ENCODE peak calls at places on chromosomes 1 and 21, in four cellular contexts. I is transverse colon, X is tibial nerve, S is SK-N-SH. N is an unnamed sample. For H3K4me1, the result is how much of the 10 kb centered on the place peaks cover.

GRCh38 chr1:237799762-237800474 is 90.8 kb downstream of the ZP4 start:
- DNase-seq in I (peak), S (peak), X (no peak), N (no peak)

GRCh38 chr1:156740307-156740678 is 595 bp downstream of the MRPL24 start:
- DNase-seq in S (no peak), X (no peak), I (no peak), N (no peak)

GRCh38 chr1:111750856-111751255 is 4.8 kb upstream of the DDX20 start:
- DNase-seq in I (no peak), X (no peak), S (no peak), N (no peak)

GRCh38 chr1:43707191-43708005 is at the start of gene ST3GAL3:
- DNase-seq in X (peak), S (peak), I (peak), N (peak)

GRCh38 chr1:180230416-180230790 is 339 bp downstream of the LHX4 start:
- DNase-seq in I (no peak), X (no peak), S (no peak), N (no peak)

GRCh38 chr21:46639489-46640386 is 4.3 kb downstream of the PRMT2 start:
- DNase-seq in X (no peak), I (no peak), S (peak), N (no peak)

GRCh38 chr1:232423591-232423990 is 206.3 kb downstream of the SIPA1L2 start:
- DNase-seq in S (no peak), I (no peak), X (no peak), N (no peak)

GRCh38 chr1:243526180-243526579 is 270.3 kb downstream of the SDCCAG8 start:
- DNase-seq in S (no peak), I (no peak), X (no peak), N (no peak)

GRCh38 chr1:177023710-177024109 is 140.8 kb downstream of the ASTN1 start:
- DNase-seq in I (no peak), X (no peak), S (peak), N (no peak)

GRCh38 chr21:34282223-34282622 is 81.6 kb upstream of the KCNE2 start:
- DNase-seq in S (no peak), X (no peak), I (no peak), N (no peak)

GRCh38 chr1:173360478-173361063 is 116.6 kb upstream of the PRDX6 start:
- DNase-seq in I (no peak), S (no peak), X (no peak), N (no peak)

GRCh38 chr1:230976825-230977747 is 1.6 kb downstream of the TTC13 start:
- DNase-seq in X (no peak), S (no peak), I (no peak), N (no peak)

GRCh38 chr1:14996133-14997050 is 157.2 kb upstream of the TMEM51 start:
- DNase-seq in X (no peak), I (no peak), S (peak), N (no peak)

GRCh38 chr1:15948600-15949452 is 27.1 kb downstream of the ZBTB17 start:
- DNase-seq in I (peak), S (no peak), X (peak), N (peak)

GRCh38 chr1:212651521-212651920 is 43.0 kb downstream of the ATF3 start:
- DNase-seq in I (no peak), X (no peak), S (no peak), N (no peak)

GRCh38 chr21:39000496-39000895 is 182.8 kb downstream of the PSMG1 start:
- DNase-seq in X (no peak), S (no peak), I (no peak), N (no peak)
- TF ChIP-seq EP300 in X (peak), S (no peak), I (no peak), N (no peak)

GRCh38 chr21:36922861-36923260 is 43.6 kb downstream of the HLCS start:
- DNase-seq in S (no peak), X (no peak), I (no peak), N (no peak)

GRCh38 chr21:36926989-36927695 is 39.3 kb downstream of the HLCS start:
- DNase-seq in X (no peak), I (no peak), S (no peak), N (no peak)

GRCh38 chr21:36927718-36928117 is 38.8 kb downstream of the HLCS start:
- DNase-seq in X (peak), S (peak), I (peak), N (peak)

GRCh38 chr21:36918291-36918690 is 48.2 kb downstream of the HLCS start:
- DNase-seq in S (no peak), X (no peak), I (no peak), N (no peak)

GRCh38 chr21:36923270-36923669 is 43.2 kb downstream of the HLCS start:
- DNase-seq in S (peak), I (no peak), X (no peak), N (no peak)
- H3K4me3 ChIP-seq in S (no peak), I (no peak), X (no peak), N (no peak)

GRCh38 chr1:29164588-29164987 is 17.1 kb downstream of the SRSF4 start:
- DNase-seq in X (no peak), I (no peak), S (no peak), N (no peak)

GRCh38 chr1:29167904-29168303 is 13.8 kb downstream of the SRSF4 start:
- DNase-seq in S (no peak), I (no peak), X (no peak), N (no peak)

GRCh38 chr1:29162476-29163138 is 19.1 kb downstream of the SRSF4 start:
- DNase-seq in X (no peak), S (no peak), I (peak), N (no peak)

GRCh38 chr1:29161977-29162376 is 19.7 kb downstream of the SRSF4 start:
- DNase-seq in I (no peak), X (no peak), S (no peak), N (no peak)

DNA sequence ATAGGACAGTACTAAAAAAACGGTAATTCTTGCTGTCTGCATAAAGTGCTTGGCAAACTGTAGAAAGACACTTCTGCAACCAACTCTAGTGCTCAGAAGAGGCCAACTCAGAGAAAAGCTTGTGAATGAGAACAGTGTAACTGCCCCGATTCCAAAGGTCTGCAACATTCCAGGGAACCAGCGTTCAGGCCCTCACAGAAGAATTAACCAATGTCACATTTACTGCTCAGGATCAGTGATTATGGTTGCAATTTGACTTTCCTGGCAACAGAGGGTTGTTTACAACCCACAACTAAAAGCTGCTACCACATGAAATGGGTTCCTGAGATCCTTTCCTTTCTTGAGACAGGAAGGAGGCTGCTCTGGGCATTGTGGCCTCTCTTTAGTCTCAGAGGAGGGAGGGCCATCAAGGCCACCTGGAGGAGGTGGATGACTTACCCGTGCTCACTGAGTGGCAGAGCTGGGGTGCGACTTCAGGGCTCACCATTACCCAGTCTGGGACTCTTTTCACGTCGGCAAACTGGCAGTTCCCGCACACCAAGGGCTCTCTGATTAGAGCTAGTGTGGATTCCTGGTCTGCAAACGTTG is 15.3 kb downstream of the SRSF4 start:
- DNase-seq in I (peak), X (no peak), S (no peak), N (no peak)
- H3K4me1 ChIP-seq in I (under half), X (under half), S (under half), N (under half)

DNA sequence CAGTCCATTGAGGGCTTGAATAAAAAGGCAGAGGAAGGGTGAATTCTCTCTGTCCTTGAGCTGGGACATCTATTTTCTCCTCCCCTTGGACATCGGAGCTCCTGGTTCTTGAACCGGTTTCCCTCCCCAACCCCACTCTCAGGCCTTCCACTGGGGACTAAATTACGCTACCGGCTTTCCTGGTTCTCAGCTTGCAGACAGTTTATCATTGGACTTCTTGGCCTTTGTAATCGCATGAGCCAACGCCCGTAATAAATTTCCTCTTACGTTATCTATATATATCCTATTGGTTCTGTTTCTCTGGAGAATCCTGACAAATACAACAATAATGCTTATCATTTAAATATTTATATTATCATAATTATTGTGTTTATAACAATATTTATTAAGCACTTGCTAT is 20.4 kb upstream of the COL9A2 start:
- DNase-seq in X (no peak), I (no peak), S (no peak), N (no peak)
- TF ChIP-seq EP300 in X (no peak), I (no peak), S (no peak), N (no peak)

GRCh38 chr1:228736844-228737415 is 1.7 kb downstream of the RHOU start:
- DNase-seq in S (no peak), X (no peak), I (no peak), N (no peak)

GRCh38 chr1:228739826-228740225 is 4.5 kb downstream of the RHOU start:
- DNase-seq in X (no peak), I (no peak), S (no peak), N (no peak)

GRCh38 chr1:228734881-228735801 is at the start of gene RHOU:
- DNase-seq in I (peak), X (peak), S (peak), N (peak)

GRCh38 chr1:228735871-228736586 is 750 bp downstream of the RHOU start:
- DNase-seq in X (peak), I (peak), S (no peak), N (no peak)

GRCh38 chr1:228737613-228738012 is 2.3 kb downstream of the RHOU start:
- DNase-seq in S (no peak), I (peak), X (no peak), N (no peak)
- H3K4me3 ChIP-seq in S (no peak), I (no peak), X (peak), N (peak)

DNA sequence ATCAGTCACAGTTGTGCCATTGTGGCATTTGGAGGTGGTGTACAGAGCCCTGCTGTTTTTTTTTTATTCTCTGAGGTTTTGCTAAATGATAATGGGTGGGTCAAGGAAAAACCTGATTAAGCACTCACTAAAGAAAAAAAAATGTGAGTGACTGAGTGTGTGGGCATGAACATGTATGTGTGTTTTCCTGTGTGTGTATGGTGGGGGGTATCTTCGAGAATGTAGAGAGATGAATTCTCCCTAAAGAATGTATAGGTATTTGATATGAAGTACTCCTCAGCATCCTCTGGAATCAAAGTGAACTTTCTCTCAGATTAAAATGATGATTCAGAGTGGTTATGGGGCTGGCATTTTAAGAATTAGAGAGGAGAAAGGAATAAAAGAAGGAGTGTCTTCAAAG is 23.7 kb downstream of the S1PR1 start:
- DNase-seq in S (no peak), X (no peak), I (no peak), N (no peak)
- H3K4me1 ChIP-seq in S (under half), X (under half), I (under half), N (under half)

GRCh38 chr1:70542040-70542439 is 131.0 kb downstream of the CTH start:
- DNase-seq in S (no peak), I (no peak), X (no peak), N (no peak)
- TF ChIP-seq EP300 in S (no peak), I (no peak), X (no peak), N (no peak)

GRCh38 chr1:192445849-192446489 is 129.2 kb downstream of the RGS21 start:
- DNase-seq in I (peak), X (peak), S (no peak), N (no peak)
- H3K4me3 ChIP-seq in I (no peak), X (no peak), S (peak), N (no peak)

DNA sequence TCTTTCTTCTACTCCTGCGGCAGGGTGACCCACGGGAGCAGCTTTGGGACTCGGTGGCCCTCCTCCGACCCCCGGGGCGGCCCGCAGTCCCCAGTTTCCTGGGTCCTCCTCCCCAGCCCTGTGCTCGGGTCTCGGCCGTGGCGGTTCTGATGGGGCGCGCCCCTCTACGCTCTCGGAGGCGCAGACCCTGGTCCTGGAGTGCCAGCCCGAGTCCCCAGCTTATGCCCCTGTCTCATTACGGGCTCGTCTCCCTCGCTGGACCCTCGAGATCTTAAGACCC is 430 bp downstream of the BTG2 start:
- DNase-seq in I (no peak), X (no peak), S (peak), N (no peak)
- H3K4me1 ChIP-seq in I (under half), X (under half), S (under half), N (half or more)

GRCh38 chr21:44869860-44870747 is 3.4 kb downstream of the PTTG1IP start:
- DNase-seq in S (no peak), X (peak), I (peak), N (no peak)
- TF ChIP-seq EP300 in S (peak), X (peak), I (no peak), N (no peak)

N was measured in suprapubic skin.